ENCODE peak calls at places on chromosomes 7 and 10, in seven cellular contexts. N, B, X, Y, M, Z and K are unnamed samples.

GRCh38 chr7:124799448-124799847 is 33.9 kb upstream of the GPR37 start:
- DNase-seq in Y (no peak), Z (no peak), X (no peak), M (no peak), N (no peak), B (no peak), K (no peak)

GRCh38 chr7:102284891-102285540 is 1.7 kb upstream of the SH2B2 start:
- DNase-seq in N (no peak), B (no peak), Y (no peak), M (no peak), X (no peak), Z (no peak), K (no peak)

GRCh38 chr10:78462221-78462620 is 428.6 kb downstream of the RPS24 start:
- DNase-seq in Y (no peak), Z (no peak), M (peak), X (no peak), N (no peak), B (no peak), K (no peak)

GRCh38 chr7:149144996-149145850 is 2.0 kb upstream of the ZNF398 start:
- DNase-seq in M (no peak), N (peak), Z (no peak), B (peak), X (peak), Y (no peak), K (peak)

GRCh38 chr10:80600251-80600650 is 62.5 kb downstream of the SH2D4B start:
- DNase-seq in B (no peak), X (no peak), M (no peak), Z (no peak), Y (no peak), N (no peak), K (no peak)

GRCh38 chr7:90473819-90474218 is 4.4 kb downstream of the PTTG1IP2 start:
- DNase-seq in B (no peak), X (no peak), M (peak), Y (no peak), N (no peak), Z (no peak), K (no peak)

GRCh38 chr10:91520657-91521056 is 110.5 kb downstream of the HECTD2 start:
- DNase-seq in X (no peak), N (no peak), Y (no peak), Z (no peak), M (no peak), B (no peak), K (no peak)

GRCh38 chr7:24721378-24722030 is 35.8 kb downstream of the GSDME start:
- DNase-seq in Z (no peak), B (no peak), M (no peak), Y (no peak), X (peak), N (peak), K (no peak)

GRCh38 chr10:43352951-43353350 is 18.5 kb upstream of the FXYD4 start:
- DNase-seq in Z (no peak), N (no peak), X (no peak), M (no peak), Y (no peak), B (no peak), K (no peak)

GRCh38 chr7:155800741-155801267 is 11.5 kb downstream of the SHH start:
- DNase-seq in Y (no peak), N (no peak), M (no peak), X (no peak), B (no peak), Z (no peak), K (no peak)

GRCh38 chr7:29801929-29802328 is 4.4 kb upstream of the WIPF3 start:
- DNase-seq in N (no peak), M (no peak), Z (no peak), B (no peak), Y (no peak), X (no peak), K (no peak)

GRCh38 chr10:114507449-114507848 is 103.1 kb upstream of the AFAP1L2 start:
- DNase-seq in Y (no peak), X (no peak), N (peak), Z (no peak), B (no peak), M (peak), K (peak)

GRCh38 chr10:24503627-24504320 is 219.9 kb downstream of the ARHGAP21 start:
- DNase-seq in X (peak), N (peak), Z (peak), Y (peak), M (peak), B (peak), K (no peak)

GRCh38 chr7:24595671-24596418 is 22.6 kb downstream of the PALS2 start:
- DNase-seq in N (no peak), Y (no peak), B (no peak), X (no peak), M (no peak), Z (no peak), K (no peak)

GRCh38 chr10:133044502-133044901 is 43.2 kb upstream of the ADGRA1 start:
- DNase-seq in N (no peak), X (no peak), Y (no peak), M (no peak), Z (no peak), B (no peak), K (no peak)

GRCh38 chr10:33314788-33315561 is 19.5 kb downstream of the NRP1 start:
- DNase-seq in Z (no peak), X (no peak), B (no peak), M (peak), N (no peak), Y (no peak), K (no peak)

GRCh38 chr7:150365673-150366398 is 2.8 kb upstream of the REPIN1 start:
- DNase-seq in N (peak), Z (no peak), X (peak), B (peak), M (no peak), Y (no peak), K (no peak)

GRCh38 chr10:22466763-22467334 is 121.6 kb downstream of the SPAG6 start:
- DNase-seq in M (no peak), B (no peak), X (no peak), Y (no peak), Z (no peak), N (no peak), K (no peak)

GRCh38 chr10:104809288-104810090 is 168.4 kb downstream of the SORCS3 start:
- DNase-seq in X (peak), Y (no peak), M (peak), B (peak), N (peak), Z (no peak), K (peak)

GRCh38 chr7:150572496-150572895 is 5.3 kb downstream of the GIMAP4 start:
- DNase-seq in X (no peak), M (no peak), N (no peak), Y (no peak), B (no peak), Z (no peak), K (no peak)

GRCh38 chr7:157432541-157432956 is 95.7 kb downstream of the DNAJB6 start:
- DNase-seq in X (peak), B (peak), Y (peak), Z (no peak), M (peak), N (no peak), K (peak)

GRCh38 chr7:151690597-151690996 is 170.9 kb upstream of the RHEB start:
- DNase-seq in Y (no peak), X (no peak), B (peak), M (peak), Z (no peak), N (no peak), K (no peak)

GRCh38 chr7:47571355-47572100 is 10.4 kb downstream of the TNS3 start:
- DNase-seq in M (peak), X (no peak), Y (no peak), B (peak), Z (no peak), N (peak), K (no peak)

GRCh38 chr7:90629306-90629918 is 33.3 kb downstream of the CDK14 start:
- DNase-seq in B (peak), N (no peak), Z (peak), M (peak), Y (peak), X (peak), K (peak)

GRCh38 chr7:27586825-27587224 is 75.9 kb downstream of the HIBADH start:
- DNase-seq in Z (peak), B (no peak), X (no peak), N (no peak), M (no peak), Y (no peak), K (no peak)

GRCh38 chr10:78520737-78521430 is 487.2 kb downstream of the RPS24 start:
- DNase-seq in M (peak), B (peak), X (peak), Y (peak), Z (no peak), N (peak), K (peak)

GRCh38 chr7:97004931-97005763 is at the start of gene DLX6:
- DNase-seq in X (peak), Y (peak), M (peak), N (no peak), Z (no peak), B (peak), K (no peak)

GRCh38 chr7:97006146-97006950 is 995 bp downstream of the DLX6 start:
- DNase-seq in N (no peak), Z (no peak), M (peak), B (peak), Y (peak), X (peak), K (no peak)

GRCh38 chr7:97005764-97006145 is 402 bp downstream of the DLX6 start:
- DNase-seq in Y (no peak), X (no peak), N (no peak), M (no peak), B (no peak), Z (no peak), K (no peak)

GRCh38 chr7:97008275-97008917 is 3.0 kb downstream of the DLX6 start:
- DNase-seq in Z (no peak), M (no peak), N (no peak), X (no peak), B (no peak), Y (no peak), K (no peak)

GRCh38 chr7:97006951-97007861 is 1.9 kb downstream of the DLX6 start:
- DNase-seq in N (no peak), Z (no peak), Y (no peak), B (peak), M (no peak), X (peak), K (no peak)
- H3K27ac ChIP-seq in N (no peak), Z (no peak), Y (no peak), B (no peak), M (no peak), X (no peak), K (no peak)

GRCh38 chr7:130922206-130923112 is 188.5 kb upstream of the KLF14 start:
- DNase-seq in Z (no peak), B (no peak), M (peak), X (no peak), N (no peak), Y (no peak), K (no peak)
- H3K27ac ChIP-seq in Z (no peak), B (no peak), M (peak), X (peak), N (peak), Y (peak), K (peak)

GRCh38 chr10:92689663-92690210 is at the start of gene HHEX:
- DNase-seq in Z (no peak), B (peak), X (no peak), Y (peak), M (peak), N (peak), K (no peak)
- H3K27ac ChIP-seq in Z (no peak), B (no peak), X (no peak), Y (peak), M (peak), N (no peak), K (no peak)

GRCh38 chr10:88991900-88992237 is 1.3 kb downstream of the FAS start:
- DNase-seq in M (peak), Y (peak), Z (no peak), X (no peak), B (no peak), N (no peak), K (no peak)

GRCh38 chr10:88992945-88993537 is 2.4 kb downstream of the FAS start:
- DNase-seq in X (peak), B (no peak), Z (no peak), Y (no peak), N (no peak), M (peak), K (no peak)

GRCh38 chr10:88990528-88991160 is at the start of gene FAS:
- DNase-seq in N (peak), Z (peak), M (peak), B (peak), X (peak), Y (peak), K (peak)

GRCh38 chr10:88989824-88990527 is 622 bp upstream of the FAS start:
- DNase-seq in Z (no peak), B (no peak), N (no peak), M (peak), X (no peak), Y (no peak), K (no peak)

GRCh38 chr10:88991161-88991899 is 732 bp downstream of the FAS start:
- DNase-seq in M (peak), B (peak), N (peak), Y (peak), Z (no peak), X (peak), K (no peak)
- H3K27ac ChIP-seq in M (peak), B (no peak), N (peak), Y (peak), Z (peak), X (peak), K (peak)

GRCh38 chr10:29715296-29715695 is 80.5 kb upstream of the SVIL start:
- DNase-seq in Y (no peak), B (no peak), X (no peak), M (no peak), Z (no peak), N (no peak), K (no peak)
- H3K27ac ChIP-seq in Y (peak), B (no peak), X (no peak), M (no peak), Z (no peak), N (no peak), K (no peak)

GRCh38 chr7:143295870-143296269 is 7.7 kb downstream of the CASP2 start:
- DNase-seq in B (no peak), Y (no peak), X (no peak), N (no peak), M (peak), Z (no peak), K (no peak)

GRCh38 chr7:143299840-143300239 is 11.7 kb downstream of the CASP2 start:
- DNase-seq in N (peak), Z (no peak), M (peak), X (peak), B (peak), Y (peak), K (no peak)

GRCh38 chr7:143299346-143299745 is 11.2 kb downstream of the CASP2 start:
- DNase-seq in M (peak), X (no peak), Z (no peak), Y (no peak), N (no peak), B (no peak), K (no peak)

GRCh38 chr7:143292873-143293272 is 4.7 kb downstream of the CASP2 start:
- DNase-seq in N (no peak), Z (no peak), X (no peak), B (no peak), M (no peak), Y (no peak), K (no peak)

GRCh38 chr7:143296686-143297085 is 8.5 kb downstream of the CASP2 start:
- DNase-seq in Z (no peak), Y (no peak), B (no peak), N (no peak), M (no peak), X (no peak), K (no peak)
- H3K27ac ChIP-seq in Z (no peak), Y (no peak), B (no peak), N (no peak), M (no peak), X (no peak), K (no peak)

GRCh38 chr7:71312755-71313490 is 181.0 kb downstream of the GALNT17 start:
- DNase-seq in M (no peak), N (no peak), Y (no peak), B (no peak), Z (no peak), X (no peak), K (no peak)
- H3K27ac ChIP-seq in M (no peak), N (no peak), Y (no peak), B (no peak), Z (no peak), X (peak), K (no peak)

GRCh38 chr7:31518766-31519165 is 4.9 kb downstream of the ITPRID1 start:
- DNase-seq in B (no peak), Z (no peak), Y (no peak), M (no peak), X (no peak), N (no peak), K (no peak)

GRCh38 chr7:31516680-31517079 is 2.8 kb downstream of the ITPRID1 start:
- DNase-seq in B (no peak), Z (no peak), M (no peak), X (no peak), Y (no peak), N (no peak), K (no peak)

GRCh38 chr7:31517103-31517502 is 3.2 kb downstream of the ITPRID1 start:
- DNase-seq in B (no peak), X (no peak), Z (no peak), Y (no peak), N (no peak), M (no peak), K (no peak)

GRCh38 chr7:31517513-31517912 is 3.6 kb downstream of the ITPRID1 start:
- DNase-seq in Y (no peak), B (no peak), X (no peak), Z (no peak), M (no peak), N (no peak), K (no peak)

GRCh38 chr7:31521336-31522010 is 7.6 kb downstream of the ITPRID1 start:
- DNase-seq in Z (no peak), N (no peak), B (no peak), X (no peak), Y (no peak), M (no peak), K (no peak)
- H3K27ac ChIP-seq in Z (no peak), N (no peak), B (no peak), X (no peak), Y (no peak), M (no peak), K (no peak)

DNA sequence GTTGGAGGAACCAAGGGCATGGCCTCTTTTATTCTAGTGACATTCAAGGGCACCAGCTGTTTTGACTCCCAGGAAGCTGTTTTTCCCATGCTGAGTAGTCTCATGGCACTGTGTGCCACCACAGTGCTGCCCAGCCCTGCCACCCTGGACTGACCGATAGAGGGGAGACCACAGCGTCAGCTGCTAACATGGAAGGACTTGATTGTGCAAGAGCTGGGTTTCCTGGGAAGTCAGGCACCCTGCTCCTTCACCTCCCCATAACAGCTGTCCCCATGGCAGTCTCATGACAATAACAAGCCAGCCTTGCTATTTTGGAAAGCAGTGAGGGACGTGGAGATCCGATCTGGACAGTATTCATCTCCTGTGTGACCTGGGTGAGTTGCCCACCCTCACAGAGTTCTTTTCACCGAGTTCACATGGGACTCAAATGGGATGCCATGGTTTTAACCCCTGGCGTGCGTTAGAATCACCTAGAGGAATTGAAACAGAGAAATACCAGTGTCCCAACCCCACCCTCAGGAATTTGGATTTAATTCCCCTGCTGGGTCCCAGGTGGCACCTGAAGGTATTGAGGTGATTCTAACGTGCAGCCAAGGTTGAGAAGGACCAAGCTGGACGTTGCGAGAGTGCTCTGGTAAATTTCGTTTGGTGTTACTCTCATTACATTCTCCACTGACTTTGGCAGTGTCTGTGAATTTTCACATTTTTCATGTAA is 174.8 kb downstream of the CELF2 start:
- DNase-seq in N (no peak), M (no peak), Z (no peak), X (peak), Y (no peak), B (peak), K (no peak)
- H3K27ac ChIP-seq in N (no peak), M (no peak), Z (no peak), X (no peak), Y (no peak), B (no peak), K (no peak)

GRCh38 chr10:31031666-31032514 is at the start of gene ZNF438:
- DNase-seq in N (peak), Y (peak), X (peak), Z (peak), B (peak), M (peak), K (peak)

GRCh38 chr10:31033166-31033565 is 1.5 kb upstream of the ZNF438 start:
- DNase-seq in Z (no peak), X (no peak), Y (no peak), M (no peak), B (no peak), N (no peak), K (no peak)

GRCh38 chr10:31032515-31033132 is 959 bp upstream of the ZNF438 start:
- DNase-seq in Y (no peak), Z (no peak), M (no peak), X (no peak), N (no peak), B (no peak), K (no peak)

GRCh38 chr10:31036209-31036608 is 4.5 kb upstream of the ZNF438 start:
- DNase-seq in B (peak), X (peak), M (peak), Z (no peak), N (no peak), Y (no peak), K (no peak)

GRCh38 chr10:31034041-31034918 is 2.6 kb upstream of the ZNF438 start:
- DNase-seq in N (no peak), X (no peak), B (no peak), Z (no peak), M (peak), Y (no peak), K (peak)
- H3K27ac ChIP-seq in N (peak), X (no peak), B (no peak), Z (no peak), M (peak), Y (no peak), K (peak)